ENCODE peak calls at places on chromosomes 4 and X, in six cellular contexts. Q is Panc1, V is GM18507, L is iris pigment epithelial cell, T is NCI-H774, I is putamen. C is an unnamed sample.

GRCh38 chr4:67558493-67558892 is at the start of gene STAP1:
- DNase-seq in Q (no peak), V (no peak), L (no peak), T (no peak), I (no peak), C (no peak)

GRCh38 chr4:129561886-129562285 is 465.9 kb downstream of the C4orf33 start:
- DNase-seq in Q (no peak), V (no peak), L (peak; percentile 9), T (no peak), I (no peak), C (peak; percentile 26)

GRCh38 chrX:152072236-152072635 is 66.1 kb downstream of the MAGEA10 start:
- DNase-seq in Q (no peak), V (no peak), L (peak; percentile 82), T (no peak), I (no peak), C (peak; percentile 94)

GRCh38 chrX:18354369-18355329 is at the start of gene SCML2:
- DNase-seq in Q (no peak), V (no peak), L (peak; percentile 22), T (peak; percentile 7), I (no peak), C (peak; percentile 17)

GRCh38 chrX:73765776-73766465 is 202.9 kb downstream of the CHIC1 start:
- DNase-seq in Q (no peak), V (no peak), L (no peak), T (peak; percentile 7), I (no peak), C (peak; percentile 16)

GRCh38 chr4:45869199-45869598 is 254.7 kb downstream of the GABRG1 start:
- DNase-seq in Q (no peak), V (no peak), L (no peak), T (no peak), I (no peak), C (no peak)

GRCh38 chr4:137065306-137065705 is 467.0 kb downstream of the PCDH18 start:
- DNase-seq in Q (no peak), V (no peak), L (peak; percentile 49), T (no peak), I (no peak), C (no peak)

GRCh38 chrX:79367907-79368306 is 773 bp upstream of the ITM2A start:
- DNase-seq in Q (no peak), V (no peak), L (no peak), T (no peak), I (no peak), C (no peak)

GRCh38 chr4:825063-825968 is 613 bp downstream of the CPLX1 start:
- DNase-seq in Q (no peak), V (no peak), L (no peak), T (no peak), I (no peak), C (no peak)

GRCh38 chr4:168540865-168541607 is 44.2 kb downstream of the PALLD start:
- DNase-seq in Q (no peak), V (no peak), L (peak; percentile 61), T (no peak), I (no peak), C (peak; percentile 61)

GRCh38 chrX:115268421-115268820 is 21.1 kb upstream of the LUZP4 start:
- DNase-seq in Q (no peak), V (no peak), L (peak; percentile 25), T (no peak), I (no peak), C (peak; percentile 9)

GRCh38 chr4:24434193-24434728 is 150.1 kb downstream of the DHX15 start:
- DNase-seq in Q (no peak), V (no peak), L (no peak), T (no peak), I (peak; percentile 19), C (no peak)

GRCh38 chr4:118746251-118746919 is 61.2 kb downstream of the METTL14 start:
- DNase-seq in Q (no peak), V (no peak), L (no peak), T (no peak), I (no peak), C (no peak)

GRCh38 chr4:3112979-3113469 is 38.5 kb downstream of the HTT start:
- DNase-seq in Q (no peak), V (no peak), L (peak; percentile 44), T (no peak), I (peak; percentile 22), C (no peak)

GRCh38 chrX:112512509-112512908 is 167.2 kb downstream of the LHFPL1 start:
- DNase-seq in Q (no peak), V (no peak), L (no peak), T (no peak), I (no peak), C (peak; percentile 11)

GRCh38 chr4:110508827-110509446 is 33.0 kb downstream of the ENPEP start:
- DNase-seq in Q (no peak), V (no peak), L (peak; percentile 49), T (no peak), I (no peak), C (peak; percentile 55)

GRCh38 chr4:102564399-102564921 is 63.3 kb downstream of the NFKB1 start:
- DNase-seq in Q (no peak), V (peak; percentile 15), L (peak; percentile 69), T (no peak), I (no peak), C (peak; percentile 24)

GRCh38 chr4:152283806-152284470 is 252.0 kb downstream of the FBXW7 start:
- DNase-seq in Q (no peak), V (no peak), L (no peak), T (no peak), I (no peak), C (no peak)

GRCh38 chr4:119785963-119786362 is 157.4 kb upstream of the PDE5A start:
- DNase-seq in Q (no peak), V (no peak), L (peak; percentile 36), T (no peak), I (no peak), C (peak; percentile 41)

GRCh38 chrX:69232945-69233344 is 67.7 kb upstream of the PJA1 start:
- DNase-seq in Q (no peak), V (no peak), L (no peak), T (no peak), I (no peak), C (peak; percentile 23)

C was measured in MCF 10A.